ENCODE peak calls at places on chromosomes 11 and 22, in five cellular contexts. U, W, S, G and V are unnamed samples.

GRCh38 chr11:126888126-126888712 is 112.4 kb downstream of the KIRREL3 start:
- DNase-seq in S (no peak), W (no peak), U (no peak), G (no peak), V (no peak)

GRCh38 chr11:46850829-46851380 is 4.8 kb upstream of the CKAP5 start:
- DNase-seq in U (no peak), S (no peak), W (no peak), G (no peak), V (no peak)

GRCh38 chr22:50186789-50187523 is 1.2 kb downstream of the TRABD start:
- DNase-seq in U (no peak), G (no peak), S (peak), W (peak), V (no peak)

GRCh38 chr11:116527180-116527991 is 245.4 kb downstream of the BUD13 start:
- DNase-seq in W (no peak), U (no peak), G (no peak), S (no peak), V (no peak)

GRCh38 chr11:46504817-46505613 is 88.8 kb downstream of the AMBRA1 start:
- DNase-seq in G (no peak), S (peak), U (no peak), W (no peak), V (peak)

GRCh38 chr22:29080061-29080975 is 7.5 kb downstream of the KREMEN1 start:
- DNase-seq in S (no peak), U (no peak), G (no peak), W (no peak), V (no peak)

GRCh38 chr11:83008581-83008923 is 63.1 kb downstream of the RAB30 start:
- DNase-seq in U (no peak), W (no peak), G (no peak), S (peak), V (no peak)

GRCh38 chr22:44304354-44304753 is 8.4 kb downstream of the SHISAL1 start:
- DNase-seq in U (no peak), S (peak), W (no peak), G (no peak), V (no peak)

GRCh38 chr22:41589260-41589600 is 410 bp downstream of the PMM1 start:
- DNase-seq in W (peak), G (no peak), S (no peak), U (no peak), V (no peak)

GRCh38 chr11:4551346-4551979 is 6.5 kb downstream of the OR52M1 start:
- DNase-seq in U (no peak), G (no peak), W (no peak), S (no peak), V (no peak)

GRCh38 chr11:17563248-17563647 is 16.2 kb downstream of the OTOG start:
- DNase-seq in S (no peak), W (no peak), G (no peak), U (no peak), V (no peak)

GRCh38 chr11:69558519-69558941 is 77.1 kb downstream of the LINC01488 start:
- DNase-seq in G (no peak), S (no peak), W (no peak), U (no peak), V (no peak)

GRCh38 chr11:73520358-73521061 is 77.4 kb downstream of the FAM168A start:
- DNase-seq in W (no peak), U (no peak), S (peak), G (no peak), V (no peak)

GRCh38 chr11:15204766-15205165 is 90.0 kb downstream of the INSC start:
- DNase-seq in S (no peak), G (no peak), U (no peak), W (no peak), V (no peak)

GRCh38 chr22:44092636-44093220 is 68.6 kb downstream of the PARVB start:
- DNase-seq in U (no peak), W (no peak), S (no peak), G (no peak), V (no peak)

GRCh38 chr11:116111546-116111945 is 607.3 kb upstream of the CADM1 start:
- DNase-seq in G (no peak), W (no peak), S (no peak), U (no peak), V (no peak)

GRCh38 chr11:44223261-44223660 is 86.7 kb downstream of the ALX4 start:
- DNase-seq in W (no peak), S (peak), U (no peak), G (no peak), V (no peak)

GRCh38 chr11:13101836-13102574 is 92.9 kb downstream of the RASSF10 start:
- DNase-seq in S (no peak), G (no peak), W (no peak), U (no peak), V (no peak)

GRCh38 chr11:103806130-103806900 is 230.1 kb upstream of the DDI1 start:
- DNase-seq in W (no peak), G (peak), S (peak), U (no peak), V (peak)

GRCh38 chr11:46143049-46143806 is 22.0 kb upstream of the PHF21A start:
- DNase-seq in S (no peak), G (no peak), U (no peak), W (no peak), V (no peak)

GRCh38 chr11:2988996-2989395 is 3.1 kb downstream of the NAP1L4 start:
- DNase-seq in G (no peak), W (no peak), U (no peak), S (no peak), V (no peak)

GRCh38 chr11:133824593-133824992 is 20.7 kb downstream of the SPATA19 start:
- DNase-seq in W (no peak), U (no peak), S (no peak), G (no peak), V (no peak)

GRCh38 chr11:45078236-45079074 is 68.0 kb upstream of the PRDM11 start:
- DNase-seq in U (no peak), G (no peak), W (no peak), S (no peak), V (no peak)

GRCh38 chr11:125690006-125690405 is 9.4 kb upstream of the ACRV1 start:
- DNase-seq in U (no peak), S (no peak), W (no peak), G (no peak), V (no peak)

GRCh38 chr22:37432708-37433054 is 5.4 kb upstream of the ELFN2 start:
- DNase-seq in G (no peak), W (no peak), S (no peak), U (no peak), V (no peak)

GRCh38 chr11:42951266-42951665 is 360.5 kb upstream of the API5 start:
- DNase-seq in W (no peak), G (no peak), U (no peak), S (no peak), V (no peak)

GRCh38 chr11:26297179-26297970 is 34.6 kb upstream of the ANO3 start:
- DNase-seq in W (no peak), S (peak), G (no peak), U (no peak), V (peak)

GRCh38 chr11:114275295-114275694 is 20.9 kb upstream of the NNMT start:
- DNase-seq in W (no peak), U (no peak), G (no peak), S (no peak), V (no peak)

GRCh38 chr22:41732096-41732772 is 32.9 kb downstream of the MEI1 start:
- DNase-seq in G (no peak), U (no peak), S (no peak), W (no peak), V (no peak)

GRCh38 chr11:109514313-109515018 is 92.5 kb downstream of the C11orf87 start:
- DNase-seq in W (no peak), S (no peak), U (no peak), G (no peak), V (no peak)

GRCh38 chr22:50243704-50244419 is 961 bp downstream of the TUBGCP6 start:
- DNase-seq in U (no peak), G (no peak), W (no peak), S (no peak), V (no peak)

GRCh38 chr22:18078329-18079041 is 695 bp downstream of the PEX26 start:
- DNase-seq in W (peak), G (no peak), S (no peak), U (no peak), V (no peak)

GRCh38 chr11:1305063-1305495 is 4.4 kb downstream of the TOLLIP start:
- DNase-seq in W (peak), S (no peak), G (no peak), U (no peak), V (no peak)

GRCh38 chr11:64870176-64870892 is 8.1 kb downstream of the EHD1 start:
- DNase-seq in S (peak), G (no peak), U (no peak), W (no peak), V (no peak)

GRCh38 chr11:45288395-45288794 is 2.3 kb upstream of the SYT13 start:
- DNase-seq in U (no peak), W (no peak), S (no peak), G (no peak), V (no peak)

GRCh38 chr11:114307524-114308203 is 11.5 kb downstream of the NNMT start:
- DNase-seq in G (peak), W (no peak), S (peak), U (no peak), V (no peak)

GRCh38 chr11:119423459-119424254 is 685 bp upstream of the THY1 start:
- DNase-seq in G (no peak), W (no peak), U (no peak), S (no peak), V (no peak)

GRCh38 chr11:119421351-119421750 is 1.6 kb downstream of the THY1 start:
- DNase-seq in S (no peak), W (no peak), G (no peak), U (no peak), V (no peak)

GRCh38 chr11:119421941-119422504 is 949 bp downstream of the THY1 start:
- DNase-seq in U (no peak), G (no peak), W (no peak), S (no peak), V (no peak)

GRCh38 chr11:119424276-119424675 is 1.3 kb upstream of the THY1 start:
- DNase-seq in S (no peak), U (no peak), W (no peak), G (no peak), V (no peak)

GRCh38 chr11:119422505-119423416 is at the start of gene THY1:
- DNase-seq in W (no peak), G (peak), U (no peak), S (peak), V (no peak)
- H3K4me3 ChIP-seq in W (peak), G (peak), U (peak), S (peak), V (peak)

GRCh38 chr11:98729118-98729517 is 291.6 kb upstream of the CNTN5 start:
- DNase-seq in S (no peak), G (no peak), U (no peak), W (no peak), V (no peak)

GRCh38 chr11:98728421-98728820 is 292.3 kb upstream of the CNTN5 start:
- DNase-seq in U (no peak), G (no peak), W (no peak), S (no peak), V (no peak)

DNA sequence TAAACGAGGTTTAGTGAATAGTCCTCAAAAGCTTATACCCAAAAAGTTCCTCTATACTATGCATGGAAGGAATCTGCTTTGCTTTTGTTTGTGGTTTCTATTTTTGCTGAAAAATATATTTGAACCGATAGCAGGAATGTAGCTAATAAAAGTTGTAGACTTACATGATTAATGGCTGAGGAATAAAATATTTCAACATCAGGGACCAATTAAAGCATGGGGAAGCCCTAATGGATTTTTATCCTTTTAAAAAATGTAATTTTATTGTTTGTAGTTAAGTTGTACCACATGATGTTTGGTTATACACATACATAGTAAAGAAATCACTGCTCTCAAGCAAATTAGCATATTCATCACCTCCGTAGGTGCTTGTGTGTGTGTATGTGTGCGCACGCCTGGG is 295.3 kb upstream of the CNTN5 start:
- DNase-seq in U (no peak), G (no peak), W (no peak), S (no peak), V (no peak)
- H3K4me3 ChIP-seq in U (no peak), G (no peak), W (no peak), S (no peak), V (no peak)

GRCh38 chr11:117986981-117987495 is 844 bp downstream of the IL10RA start:
- DNase-seq in S (no peak), G (no peak), W (no peak), U (no peak), V (no peak)
- H3K4me3 ChIP-seq in S (no peak), G (peak), W (peak), U (no peak), V (no peak)

GRCh38 chr22:22395230-22395629 is 113.3 kb downstream of the ZNF280B start:
- DNase-seq in U (no peak), W (no peak), S (no peak), G (no peak), V (no peak)
- H3K4me3 ChIP-seq in U (no peak), W (no peak), S (no peak), G (no peak), V (no peak)

GRCh38 chr11:63813035-63813562 is at the start of gene SPINDOC:
- DNase-seq in U (no peak), S (peak), G (peak), W (peak), V (no peak)
- H3K4me3 ChIP-seq in U (peak), S (peak), G (peak), W (peak), V (peak)